ENCODE peak calls at places on chromosome 4, in four cellular contexts. W is HCT116, F is foreskin keratinocyte, J is SK-N-SH. A is an unnamed sample.

GRCh38 chr4:3769642-3770184 is 3.5 kb downstream of the ADRA2C start:
- DNase-seq in J (no peak), F (no peak), W (no peak), A (no peak)

GRCh38 chr4:57148831-57149230 is 38.6 kb upstream of the IGFBP7 start:
- DNase-seq in F (peak), J (no peak), W (no peak), A (peak)

GRCh38 chr4:87530868-87531267 is 1.7 kb upstream of the SPARCL1 start:
- DNase-seq in W (no peak), J (no peak), F (peak), A (peak)

GRCh38 chr4:154731756-154732155 is 12.0 kb upstream of the LRAT start:
- DNase-seq in W (no peak), F (peak), J (no peak), A (no peak)

GRCh38 chr4:153643406-153644016 is 40.6 kb upstream of the TLR2 start:
- DNase-seq in F (peak), J (peak), W (peak), A (peak)

GRCh38 chr4:40763228-40763716 is 13.5 kb downstream of the NSUN7 start:
- DNase-seq in W (peak), F (peak), J (no peak), A (no peak)

GRCh38 chr4:69485130-69485529 is 10.6 kb downstream of the UGT2B4 start:
- DNase-seq in J (no peak), W (no peak), F (no peak), A (no peak)

GRCh38 chr4:165874072-165874798 is 1.2 kb downstream of the TLL1 start:
- DNase-seq in J (peak), W (no peak), F (peak), A (peak)

GRCh38 chr4:10171055-10171454 is 54.5 kb upstream of the WDR1 start:
- DNase-seq in W (no peak), F (peak), J (no peak), A (no peak)

GRCh38 chr4:70183940-70184246 is 11.6 kb upstream of the ODAM start:
- DNase-seq in J (no peak), F (no peak), W (no peak), A (no peak)

GRCh38 chr4:10917475-10918103 is 233.0 kb upstream of the CLNK start:
- DNase-seq in W (no peak), F (no peak), J (no peak), A (no peak)

GRCh38 chr4:117093581-117093980 is 8.2 kb upstream of the TRAM1L1 start:
- DNase-seq in J (no peak), F (no peak), W (no peak), A (no peak)

GRCh38 chr4:8910100-8910821 is 38.6 kb upstream of the HMX1 start:
- DNase-seq in W (no peak), F (no peak), J (peak), A (no peak)

GRCh38 chr4:94457692-94458106 is 6.0 kb downstream of the PDLIM5 start:
- DNase-seq in F (no peak), J (peak), W (no peak), A (no peak)

GRCh38 chr4:38119663-38120374 is 159.6 kb downstream of the PTTG2 start:
- DNase-seq in J (peak), W (no peak), F (no peak), A (peak)

GRCh38 chr4:144350706-144351105 is 210.2 kb upstream of the GYPA start:
- DNase-seq in W (no peak), F (peak), J (no peak), A (no peak)

GRCh38 chr4:184343400-184344177 is 125.9 kb upstream of the ENPP6 start:
- DNase-seq in J (peak), W (peak), F (peak), A (peak)

GRCh38 chr4:41749650-41750049 is 1.1 kb upstream of the PHOX2B start:
- DNase-seq in F (no peak), W (no peak), J (no peak), A (no peak)

GRCh38 chr4:76748649-76749048 is 149.3 kb downstream of the SOWAHB start:
- DNase-seq in F (peak), W (no peak), J (peak), A (no peak)

GRCh38 chr4:76590847-76591281 is 155.8 kb downstream of the SHROOM3 start:
- DNase-seq in F (no peak), W (no peak), J (no peak), A (no peak)

GRCh38 chr4:22416403-22416802 is 99.5 kb downstream of the ADGRA3 start:
- DNase-seq in F (no peak), W (no peak), J (no peak), A (no peak)

GRCh38 chr4:7983296-7983695 is 43.6 kb upstream of the AFAP1 start:
- DNase-seq in J (no peak), W (no peak), F (no peak), A (no peak)

GRCh38 chr4:41600243-41600642 is 62.3 kb downstream of the LIMCH1 start:
- DNase-seq in J (no peak), F (no peak), W (peak), A (peak)

GRCh38 chr4:153267013-153267412 is 62.8 kb downstream of the TRIM2 start:
- DNase-seq in W (no peak), J (no peak), F (no peak), A (no peak)

GRCh38 chr4:187903700-187904099 is 91.9 kb upstream of the ZFP42 start:
- DNase-seq in J (no peak), F (no peak), W (no peak), A (no peak)

GRCh38 chr4:159177265-159178146 is 74.6 kb downstream of the RAPGEF2 start:
- DNase-seq in J (no peak), F (no peak), W (no peak), A (no peak)

GRCh38 chr4:143346208-143346607 is 9.5 kb downstream of the GAB1 start:
- DNase-seq in J (no peak), W (no peak), F (peak), A (peak)

GRCh38 chr4:3752022-3752421 is 14.2 kb upstream of the ADRA2C start:
- DNase-seq in J (no peak), F (no peak), W (no peak), A (no peak)

GRCh38 chr4:112504807-112505206 is 11.2 kb downstream of the NEUROG2 start:
- DNase-seq in W (no peak), F (no peak), J (no peak), A (no peak)

GRCh38 chr4:137678796-137679195 is 146.5 kb upstream of the PCDH18 start:
- DNase-seq in W (no peak), F (peak), J (no peak), A (no peak)

DNA sequence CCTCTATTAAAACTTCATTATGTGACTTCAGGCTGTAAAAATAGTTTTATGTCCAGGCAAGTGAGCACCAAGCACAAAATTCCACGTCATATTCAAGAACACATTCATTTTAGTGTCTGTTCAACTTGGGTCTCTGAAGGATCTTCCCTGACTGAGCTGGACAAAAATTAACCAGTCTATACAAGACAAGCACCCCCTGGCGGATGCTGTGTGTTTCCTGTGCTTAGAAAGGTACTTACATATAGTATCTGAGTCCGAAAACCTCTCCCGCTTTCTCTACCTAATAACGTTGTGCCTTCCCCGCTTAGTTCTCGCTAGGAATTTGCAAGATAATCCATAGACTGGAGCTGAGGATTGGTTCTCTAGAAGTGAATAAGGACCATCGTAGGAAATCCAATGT is 2214.5 kb upstream of the TENM3 start:
- DNase-seq in J (peak), F (peak), W (peak), A (no peak)
- TF ChIP-seq CTCF in J (peak), F (peak), W (peak), A (no peak)

GRCh38 chr4:16858275-16858752 is 40.1 kb downstream of the LDB2 start:
- DNase-seq in W (no peak), F (no peak), J (no peak), A (no peak)

GRCh38 chr4:16862688-16863087 is 35.8 kb downstream of the LDB2 start:
- DNase-seq in W (no peak), J (no peak), F (no peak), A (no peak)

GRCh38 chr4:16857425-16857824 is 41.0 kb downstream of the LDB2 start:
- DNase-seq in F (no peak), J (no peak), W (no peak), A (no peak)

GRCh38 chr4:16860506-16860905 is 37.9 kb downstream of the LDB2 start:
- DNase-seq in F (peak), W (no peak), J (no peak), A (no peak)

GRCh38 chr4:16859031-16859430 is 39.4 kb downstream of the LDB2 start:
- DNase-seq in W (no peak), J (no peak), F (no peak), A (no peak)
- H3K27ac ChIP-seq in W (no peak), J (no peak), F (no peak), A (no peak)

GRCh38 chr4:68129793-68130192 is at the start of gene TMPRSS11F:
- DNase-seq in F (peak), J (no peak), W (peak), A (peak)
- TF ChIP-seq CTCF in F (no peak), J (no peak), W (no peak), A (no peak)

GRCh38 chr4:78320353-78320935 is 231.1 kb upstream of the ANXA3 start:
- DNase-seq in F (no peak), W (no peak), J (no peak), A (no peak)
- H3K27ac ChIP-seq in F (no peak), W (no peak), J (no peak), A (no peak)

DNA sequence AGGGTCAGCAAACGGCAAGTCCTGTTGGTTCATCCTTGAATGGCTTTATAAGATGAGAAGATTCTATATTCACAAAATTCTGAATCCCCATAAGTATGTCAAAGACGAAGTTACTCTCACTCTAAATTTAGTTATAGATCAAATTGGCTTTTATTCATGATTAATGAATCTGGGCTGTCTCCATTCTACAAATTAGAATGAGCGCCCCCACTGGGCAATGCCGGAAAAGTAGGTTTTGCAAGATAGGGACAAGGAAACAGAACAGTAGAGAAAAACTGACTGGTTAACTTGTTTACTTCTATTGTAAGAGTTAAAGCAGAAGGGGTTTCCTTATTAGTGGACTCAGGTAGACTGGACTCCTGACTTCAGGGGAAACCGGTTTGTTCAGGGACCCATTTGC is 100.3 kb downstream of the F11 start:
- DNase-seq in J (no peak), F (no peak), W (no peak), A (no peak)
- TF ChIP-seq CTCF in J (no peak), F (no peak), W (peak), A (no peak)

DNA sequence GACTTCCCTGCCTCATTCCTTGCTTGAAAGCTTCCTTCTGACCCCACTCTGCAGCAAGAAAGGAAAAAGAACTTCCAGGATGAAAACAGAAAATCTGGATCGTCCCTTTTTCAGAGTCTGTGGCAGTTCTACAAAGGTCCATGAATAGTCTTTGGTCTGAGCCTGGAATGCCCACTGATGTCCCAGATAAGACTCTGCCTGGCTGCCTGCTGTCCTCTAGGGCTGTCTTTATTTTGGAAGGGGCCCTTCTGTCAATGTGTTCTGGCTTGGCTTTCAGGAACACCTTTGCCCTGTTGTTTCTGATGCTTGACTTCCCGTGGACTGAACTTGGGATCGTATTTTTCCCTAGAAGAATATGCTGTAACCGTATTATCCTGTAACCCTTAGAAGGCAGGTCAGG is 114.7 kb upstream of the LNX1 start:
- DNase-seq in W (no peak), J (no peak), F (no peak), A (no peak)
- H3K27ac ChIP-seq in W (no peak), J (no peak), F (no peak), A (no peak)

DNA sequence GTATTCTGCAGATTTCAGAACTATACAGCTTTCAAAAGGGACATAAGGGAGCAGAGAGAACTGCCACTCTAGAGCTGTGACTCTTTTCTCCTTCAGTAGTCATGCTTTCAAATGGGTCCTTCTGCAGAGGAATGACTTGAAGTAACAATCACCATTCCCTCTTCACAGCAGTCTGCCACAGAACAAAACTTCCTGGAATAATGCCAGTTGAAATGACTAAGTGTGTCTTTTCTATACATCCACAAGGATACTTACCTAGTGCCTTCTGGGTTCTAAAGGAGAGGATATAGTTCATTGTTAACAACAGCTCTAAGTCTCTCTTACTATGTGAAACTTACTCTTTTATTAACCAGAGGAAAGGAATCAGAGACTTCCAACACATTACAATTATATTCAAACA is 515.3 kb upstream of the ATOH1 start:
- DNase-seq in F (peak), W (no peak), J (no peak), A (peak)
- TF ChIP-seq CTCF in F (no peak), W (no peak), J (no peak), A (no peak)

GRCh38 chr4:14221176-14221575 is 593.7 kb upstream of the BOD1L1 start:
- DNase-seq in J (no peak), W (no peak), F (peak), A (no peak)

GRCh38 chr4:14222630-14223029 is 595.1 kb upstream of the BOD1L1 start:
- DNase-seq in W (no peak), J (no peak), F (no peak), A (no peak)

GRCh38 chr4:14225683-14226207 is 598.2 kb upstream of the BOD1L1 start:
- DNase-seq in F (no peak), W (no peak), J (no peak), A (no peak)

GRCh38 chr4:14218641-14219040 is 591.1 kb upstream of the BOD1L1 start:
- DNase-seq in W (no peak), F (no peak), J (no peak), A (no peak)

GRCh38 chr4:14223461-14223860 is 595.9 kb upstream of the BOD1L1 start:
- DNase-seq in W (no peak), J (no peak), F (no peak), A (no peak)
- H3K27ac ChIP-seq in W (no peak), J (no peak), F (no peak), A (no peak)

DNA sequence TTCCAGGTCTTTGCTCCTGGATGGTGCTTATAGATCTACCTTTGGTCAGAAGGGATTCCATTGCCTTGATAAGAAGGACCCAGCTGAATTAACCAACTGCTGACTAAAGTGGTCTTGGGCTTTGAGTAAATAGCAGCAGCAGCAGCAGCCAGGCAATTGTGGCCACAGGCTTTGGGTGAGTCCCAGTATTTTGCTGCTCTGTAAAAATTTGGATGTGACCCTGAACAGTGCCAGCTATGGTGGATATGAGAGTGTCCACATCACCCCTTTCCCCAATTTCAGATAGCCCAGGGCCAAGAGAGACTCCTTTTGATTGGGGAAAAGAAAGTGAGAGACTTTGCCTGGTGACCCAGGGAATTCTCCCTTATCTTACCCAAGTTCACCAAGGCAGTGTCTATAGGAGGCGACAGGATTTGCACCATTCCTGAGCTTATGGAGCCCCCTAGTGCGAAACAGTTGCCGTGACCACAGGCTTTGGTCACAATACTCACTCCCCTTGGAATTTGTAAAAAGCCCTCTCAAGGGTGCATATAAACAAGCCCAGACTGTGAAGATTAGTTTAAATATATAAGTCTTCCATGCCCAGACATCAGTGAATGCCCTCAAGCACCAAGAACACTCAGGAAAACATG is 518.0 kb downstream of the TMA16 start:
- DNase-seq in J (peak), F (peak), W (peak), A (peak)
- TF ChIP-seq CTCF in J (peak), F (peak), W (peak), A (peak)

A was measured in RWPE1.